ENCODE peak calls at places on chromosomes 11 and 22, in seven cellular contexts. U is trophoblast cell, E is IMR-90, Z is mesenchymal stem cell, Q is neuronal stem cell, I is H9, V is H1. G is an unnamed sample.

GRCh38 chr11:76524919-76525318 is 80.1 kb downstream of the EMSY start:
- DNase-seq in U (no peak), E (peak), Z (no peak), Q (no peak), I (no peak), V (no peak), G (no peak)

GRCh38 chr11:47667135-47667534 is 24.8 kb upstream of the MTCH2 start:
- DNase-seq in U (no peak), E (peak), Z (no peak), Q (no peak), I (no peak), V (no peak), G (no peak)

GRCh38 chr11:61972796-61973602 is 5.6 kb upstream of the FTH1 start:
- DNase-seq in U (peak), E (peak), Z (peak), Q (no peak), I (no peak), V (no peak), G (no peak)

GRCh38 chr11:2668876-2669275 is 30.9 kb downstream of the KCNQ1OT1 start:
- DNase-seq in U (no peak), E (no peak), Z (no peak), Q (no peak), I (no peak), V (no peak), G (no peak)

GRCh38 chr11:110524227-110524626 is 94.5 kb downstream of the FDX1 start:
- DNase-seq in U (peak), E (peak), Z (peak), Q (no peak), I (no peak), V (no peak), G (no peak)

GRCh38 chr11:71384561-71384960 is 63.6 kb downstream of the DHCR7 start:
- DNase-seq in U (no peak), E (no peak), Z (no peak), Q (no peak), I (no peak), V (no peak), G (no peak)

GRCh38 chr11:45607995-45608394 is 57.4 kb downstream of the CHST1 start:
- DNase-seq in U (no peak), E (no peak), Z (peak), Q (no peak), I (no peak), V (no peak), G (no peak)

GRCh38 chr22:45210577-45211431 is 29.9 kb downstream of the KIAA0930 start:
- DNase-seq in U (no peak), E (no peak), Z (no peak), Q (no peak), I (no peak), V (no peak), G (no peak)

GRCh38 chr11:116833816-116834534 is 3.4 kb downstream of the APOA1 start:
- DNase-seq in U (no peak), E (no peak), Z (no peak), Q (no peak), I (no peak), V (no peak), G (no peak)

GRCh38 chr11:64883575-64883974 is 5.2 kb upstream of the EHD1 start:
- DNase-seq in U (no peak), E (no peak), Z (no peak), Q (no peak), I (no peak), V (no peak), G (no peak)

GRCh38 chr11:43942651-43943356 is 367 bp downstream of the C11orf96 start:
- DNase-seq in U (peak), E (peak), Z (peak), Q (no peak), I (peak), V (no peak), G (no peak)

GRCh38 chr11:99366476-99366992 is 345.8 kb downstream of the CNTN5 start:
- DNase-seq in U (no peak), E (no peak), Z (no peak), Q (no peak), I (no peak), V (no peak), G (no peak)

GRCh38 chr11:45751430-45751829 is 53.5 kb upstream of the SLC35C1 start:
- DNase-seq in U (no peak), E (no peak), Z (no peak), Q (peak), I (peak), V (no peak), G (peak)

GRCh38 chr22:29393019-29393608 is 4.7 kb upstream of the AP1B1 start:
- DNase-seq in U (no peak), E (no peak), Z (no peak), Q (no peak), I (peak), V (no peak), G (no peak)

GRCh38 chr11:71294846-71295600 is 42.6 kb upstream of the SHANK2 start:
- DNase-seq in U (no peak), E (no peak), Z (no peak), Q (no peak), I (no peak), V (no peak), G (no peak)

GRCh38 chr11:134276396-134277175 is 407 bp downstream of the GLB1L3 start:
- DNase-seq in U (peak), E (no peak), Z (no peak), Q (no peak), I (peak), V (no peak), G (peak)

GRCh38 chr22:42856179-42856864 is 751 bp downstream of the ARFGAP3 start:
- DNase-seq in U (peak), E (peak), Z (peak), Q (peak), I (no peak), V (no peak), G (peak)

GRCh38 chr22:36339171-36340065 is 48.3 kb downstream of the MYH9 start:
- DNase-seq in U (peak), E (peak), Z (peak), Q (no peak), I (no peak), V (no peak), G (no peak)

DNA sequence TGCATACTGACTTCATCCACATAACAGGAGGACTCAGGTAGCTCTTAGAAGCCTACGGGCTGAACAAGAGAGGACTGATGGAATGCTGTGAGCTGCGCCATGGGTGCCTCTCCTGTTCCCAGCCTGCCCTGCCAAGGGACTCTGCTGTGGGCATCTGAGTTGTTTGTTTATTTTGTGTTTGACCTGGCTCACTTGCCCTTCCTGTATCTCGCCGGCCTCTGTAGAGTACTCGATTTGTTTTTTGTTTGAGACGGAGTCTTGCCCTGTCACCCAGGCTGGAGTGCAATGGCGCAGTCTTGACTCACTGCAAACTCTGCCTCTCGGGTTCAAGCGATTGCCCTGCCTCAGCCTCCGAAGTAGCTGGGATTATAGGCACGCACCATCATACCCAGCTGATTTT is 1.8 kb downstream of the TTC38 start:
- DNase-seq in U (no peak), E (no peak), Z (no peak), Q (no peak), I (no peak), V (no peak), G (no peak)
- H3K27ac ChIP-seq in U (no peak), E (no peak), Z (no peak), Q (no peak), I (no peak), V (no peak), G (no peak)

DNA sequence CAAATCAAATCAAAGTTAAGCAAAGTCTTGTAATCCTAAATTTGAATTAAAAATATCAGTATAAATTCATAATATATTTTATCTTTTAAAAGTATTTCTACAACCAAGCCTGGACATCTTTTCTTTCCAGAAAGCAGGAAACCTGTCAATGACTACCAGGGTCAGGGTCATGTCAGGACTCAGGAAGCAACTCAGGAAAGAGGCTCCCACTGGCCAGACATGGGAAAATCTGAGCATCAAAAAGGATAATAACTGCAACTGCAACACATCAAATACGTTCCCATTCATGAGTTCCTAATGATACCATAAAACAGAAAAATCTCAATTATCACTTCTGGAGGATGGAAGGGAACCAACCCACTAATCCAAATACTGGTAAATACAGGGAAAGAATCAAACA is 76.0 kb upstream of the GALNT18 start:
- DNase-seq in U (no peak), E (no peak), Z (no peak), Q (no peak), I (no peak), V (no peak), G (no peak)
- H2BK5ac ChIP-seq in U (no peak), E (no peak), Z (no peak), Q (no peak), I (no peak), V (no peak), G (no peak)

DNA sequence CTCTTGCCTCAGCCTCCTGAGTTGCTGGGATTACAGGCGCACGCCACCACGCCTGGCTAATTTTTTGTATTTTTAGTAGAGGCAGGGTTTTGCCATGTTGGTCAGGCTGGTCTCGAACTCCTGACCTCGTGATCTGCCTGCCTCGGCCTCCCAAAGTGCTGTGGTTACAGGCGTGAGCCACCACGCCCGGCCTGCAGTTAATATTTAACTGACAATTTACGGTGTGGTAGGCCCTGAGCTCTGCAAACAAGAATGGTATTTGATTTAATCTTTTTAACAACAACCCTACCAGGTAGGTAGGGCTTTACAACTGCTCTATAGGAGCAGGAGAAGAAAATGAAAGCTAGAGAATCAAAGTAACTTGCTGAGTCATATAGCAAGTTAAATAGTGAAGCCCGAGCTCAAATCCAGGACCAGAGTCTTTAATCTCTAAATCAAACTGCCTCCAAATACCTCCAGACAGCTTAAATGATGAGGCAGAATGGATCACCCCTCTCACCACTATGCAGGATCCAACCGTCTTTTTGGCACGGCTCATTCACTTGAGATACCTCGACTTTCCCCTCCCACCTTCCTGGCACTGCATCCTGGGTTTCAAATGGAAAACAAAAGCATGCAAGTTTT is 9.4 kb downstream of the UEVLD start:
- DNase-seq in U (peak), E (no peak), Z (no peak), Q (no peak), I (no peak), V (no peak), G (peak)
- H3K4me2 ChIP-seq in U (no peak), E (no peak), Z (no peak), Q (no peak), I (no peak), V (no peak), G (no peak)

GRCh38 chr11:69450857-69451220 is 30.6 kb upstream of the LINC01488 start:
- DNase-seq in U (no peak), E (no peak), Z (no peak), Q (no peak), I (no peak), V (no peak), G (no peak)
- H3K27ac ChIP-seq in U (no peak), E (no peak), Z (no peak), Q (no peak), I (no peak), V (no peak), G (peak)

G was measured in mesendoderm.